ENCODE peak calls at places on chromosomes 6 and 20, in eight cellular contexts. J is heart right ventricle; O is CD4-positive, alpha-beta T cell; G is IMR-90; C is A549; V is cardiac fibroblast; I is fibroblast of lung; X is endothelial cell. B is an unnamed sample.

GRCh38 chr6:57342148-57342669 is 24.8 kb downstream of the PRIM2 start:
- DNase-seq in O (no peak), X (no peak), J (no peak), C (no peak), V (no peak), I (no peak), G (no peak), B (no peak)

GRCh38 chr6:144262470-144263369 is 22.4 kb upstream of the UTRN start:
- DNase-seq in O (peak), V (no peak), G (no peak), C (peak), I (no peak), X (no peak), J (no peak), B (no peak)

GRCh38 chr6:75493400-75494064 is at the start of gene FILIP1:
- DNase-seq in V (peak), J (peak), O (no peak), G (peak), I (peak), C (peak), X (peak), B (no peak)

GRCh38 chr20:6566821-6567220 is 200.7 kb upstream of the BMP2 start:
- DNase-seq in V (peak), J (no peak), X (no peak), C (no peak), I (peak), O (no peak), G (peak), B (no peak)

GRCh38 chr6:139879823-139880356 is 505.4 kb upstream of the CITED2 start:
- DNase-seq in G (no peak), O (no peak), V (no peak), I (no peak), J (no peak), X (no peak), C (no peak), B (no peak)

GRCh38 chr20:53654932-53655674 is 61.5 kb upstream of the ZNF217 start:
- DNase-seq in V (no peak), G (no peak), C (peak), I (no peak), O (no peak), J (no peak), X (no peak), B (no peak)

GRCh38 chr6:46170357-46171289 is at the start of gene ENPP5:
- DNase-seq in X (peak), V (no peak), J (peak), C (no peak), G (no peak), O (peak), I (peak), B (peak)

GRCh38 chr20:50824137-50824536 is 29.3 kb downstream of the BCAS4 start:
- DNase-seq in J (no peak), I (peak), C (peak), G (peak), O (no peak), X (no peak), V (peak), B (no peak)

GRCh38 chr20:5143856-5144255 is 17.0 kb downstream of the CDS2 start:
- DNase-seq in X (no peak), C (no peak), J (no peak), I (no peak), G (no peak), V (no peak), O (no peak), B (no peak)

GRCh38 chr6:169529931-169530761 is 171.7 kb downstream of the WDR27 start:
- DNase-seq in X (no peak), V (peak), J (no peak), I (peak), O (no peak), G (peak), C (peak), B (no peak)

GRCh38 chr20:36070451-36070850 is 84.1 kb upstream of the EPB41L1 start:
- DNase-seq in V (no peak), C (no peak), X (peak), J (no peak), I (no peak), G (no peak), O (no peak), B (no peak)

GRCh38 chr6:110415297-110415916 is at the start of gene DDO:
- DNase-seq in O (no peak), G (peak), C (no peak), J (peak), I (peak), X (no peak), V (peak), B (no peak)

GRCh38 chr6:100806280-100806679 is 74.8 kb downstream of the ASCC3 start:
- DNase-seq in I (peak), X (no peak), C (no peak), V (no peak), G (no peak), J (no peak), O (no peak), B (no peak)

GRCh38 chr6:168782211-168782729 is 341.3 kb downstream of the SMOC2 start:
- DNase-seq in G (no peak), J (no peak), I (no peak), C (no peak), X (no peak), V (no peak), O (no peak), B (no peak)

GRCh38 chr20:24331939-24332338 is 137.5 kb upstream of the SYNDIG1 start:
- DNase-seq in C (no peak), V (no peak), J (no peak), X (no peak), O (no peak), I (no peak), G (no peak), B (no peak)

GRCh38 chr6:71289039-71289801 is 609 bp downstream of the OGFRL1 start:
- DNase-seq in O (no peak), X (peak), V (peak), G (no peak), I (no peak), C (peak), J (no peak), B (no peak)

GRCh38 chr20:51138576-51138975 is 115.7 kb upstream of the KCNG1 start:
- DNase-seq in I (no peak), G (no peak), J (no peak), X (no peak), C (no peak), V (no peak), O (no peak), B (no peak)

GRCh38 chr20:43844778-43845614 is 69.7 kb upstream of the TOX2 start:
- DNase-seq in X (no peak), O (no peak), V (peak), C (peak), I (peak), G (peak), J (no peak), B (no peak)

GRCh38 chr6:28600188-28600587 is 74.5 kb downstream of the GPX5 start:
- DNase-seq in O (no peak), G (no peak), I (no peak), X (no peak), C (no peak), J (no peak), V (no peak), B (no peak)

GRCh38 chr6:115896538-115897129 is 164.1 kb downstream of the FRK start:
- DNase-seq in V (peak), O (no peak), I (peak), X (peak), C (peak), G (peak), J (no peak), B (no peak)

GRCh38 chr6:31513456-31514165 is 15.2 kb upstream of the MCCD1 start:
- DNase-seq in J (no peak), C (no peak), V (peak), O (no peak), I (no peak), G (no peak), X (no peak), B (no peak)

GRCh38 chr6:123811378-123811777 is 7.7 kb downstream of the NKAIN2 start:
- DNase-seq in X (no peak), O (no peak), C (no peak), I (no peak), G (no peak), V (no peak), J (no peak), B (no peak)

GRCh38 chr6:24738732-24739131 is 19.8 kb upstream of the C6orf62 start:
- DNase-seq in G (no peak), J (no peak), C (no peak), X (no peak), V (no peak), O (no peak), I (no peak), B (no peak)

GRCh38 chr6:169795196-169795595 is 43.8 kb downstream of the ERMARD start:
- DNase-seq in C (no peak), G (no peak), O (no peak), X (no peak), I (no peak), J (no peak), V (no peak), B (peak)

GRCh38 chr20:62550087-62550565 is 74.3 kb upstream of the GATA5 start:
- DNase-seq in J (peak), O (no peak), V (no peak), G (no peak), C (peak), X (no peak), I (no peak), B (no peak)

GRCh38 chr6:144835322-144835721 is 550.2 kb downstream of the UTRN start:
- DNase-seq in I (no peak), G (no peak), C (no peak), O (no peak), X (no peak), J (no peak), V (no peak), B (no peak)

GRCh38 chr6:147262943-147263342 is 58.7 kb downstream of the STXBP5 start:
- DNase-seq in V (no peak), I (no peak), O (no peak), G (no peak), J (no peak), X (no peak), C (no peak), B (no peak)

GRCh38 chr20:21509597-21510331 is 4.1 kb downstream of the NKX2-2 start:
- DNase-seq in V (peak), J (no peak), C (peak), O (no peak), I (peak), G (peak), X (no peak), B (no peak)
- TF ChIP-seq CTCF in V (peak), J (no peak), C (no peak), O (no peak), I (peak), G (peak), X (no peak), B (peak)

DNA sequence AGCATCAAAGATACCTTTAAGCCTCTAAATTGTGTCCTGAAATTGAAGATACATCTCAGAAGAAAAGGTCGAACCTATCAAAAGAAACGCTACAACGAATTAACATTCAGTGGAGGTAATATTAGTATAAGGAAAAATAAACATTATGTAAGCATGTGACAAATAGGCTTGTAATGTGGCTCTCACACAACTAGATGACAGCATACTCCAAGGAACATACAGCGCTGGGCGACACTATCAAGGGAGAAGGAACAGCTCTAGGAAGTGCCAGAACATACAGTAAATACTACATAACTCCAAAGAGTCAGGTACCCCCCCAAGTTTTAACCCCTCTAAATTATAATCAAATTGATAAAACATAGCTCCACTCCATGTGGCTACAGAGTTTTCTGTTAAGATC is 103.5 kb downstream of the LAMP5 start:
- DNase-seq in J (no peak), X (peak), C (peak), I (peak), V (peak), O (no peak), G (peak), B (no peak)
- TF ChIP-seq CTCF in J (peak), X (no peak), C (peak), I (peak), V (peak), O (no peak), G (peak), B (peak)

GRCh38 chr20:34875657-34876160 is 703 bp upstream of the ACSS2 start:
- DNase-seq in I (no peak), G (no peak), C (no peak), J (no peak), O (no peak), X (no peak), V (no peak), B (no peak)

GRCh38 chr20:34872604-34873224 is at the start of gene GGT7:
- DNase-seq in I (peak), X (peak), V (peak), O (peak), J (peak), C (peak), G (peak), B (peak)

GRCh38 chr20:34874094-34874654 is 1.5 kb upstream of the GGT7 start:
- DNase-seq in O (peak), X (peak), C (peak), V (peak), J (peak), G (peak), I (peak), B (no peak)

GRCh38 chr20:34871966-34872603 is 571 bp downstream of the GGT7 start:
- DNase-seq in O (no peak), J (no peak), C (no peak), V (peak), X (no peak), G (no peak), I (no peak), B (no peak)

GRCh38 chr20:34873583-34874093 is 982 bp upstream of the GGT7 start:
- DNase-seq in J (no peak), G (no peak), V (no peak), X (no peak), O (no peak), I (no peak), C (no peak), B (peak)
- TF ChIP-seq CTCF in J (no peak), G (no peak), V (no peak), X (no peak), O (no peak), I (no peak), C (no peak), B (no peak)

DNA sequence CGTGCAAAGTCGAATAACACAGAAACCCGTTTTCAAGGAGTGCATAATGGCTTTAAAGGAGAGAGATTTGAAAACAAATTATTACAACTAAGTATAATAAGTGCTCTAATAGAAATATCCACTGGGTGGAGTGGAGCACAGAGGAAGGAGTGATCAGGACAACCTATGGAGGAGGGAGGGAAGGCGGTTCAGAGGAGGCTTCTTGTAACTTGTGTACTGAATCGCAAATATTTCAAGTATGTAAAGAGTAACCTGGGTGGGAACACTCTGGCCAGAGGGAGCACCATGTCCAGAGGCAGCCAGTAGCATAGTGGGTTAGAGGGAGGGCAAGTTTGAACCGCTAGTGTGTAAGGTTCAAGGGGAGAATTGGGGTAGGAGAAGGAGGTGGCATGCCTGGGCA is 21.6 kb upstream of the TNFAIP3 start:
- DNase-seq in V (peak), I (peak), C (no peak), O (no peak), X (no peak), G (peak), J (no peak), B (no peak)
- TF ChIP-seq CTCF in V (peak), I (no peak), C (no peak), O (no peak), X (no peak), G (peak), J (no peak), B (no peak)

GRCh38 chr6:167485186-167485978 is 160.5 kb downstream of the TTLL2 start:
- DNase-seq in V (peak), O (no peak), J (peak), G (no peak), C (peak), I (peak), X (peak), B (no peak)
- TF ChIP-seq CTCF in V (peak), O (no peak), J (peak), G (no peak), C (peak), I (no peak), X (peak), B (peak)

DNA sequence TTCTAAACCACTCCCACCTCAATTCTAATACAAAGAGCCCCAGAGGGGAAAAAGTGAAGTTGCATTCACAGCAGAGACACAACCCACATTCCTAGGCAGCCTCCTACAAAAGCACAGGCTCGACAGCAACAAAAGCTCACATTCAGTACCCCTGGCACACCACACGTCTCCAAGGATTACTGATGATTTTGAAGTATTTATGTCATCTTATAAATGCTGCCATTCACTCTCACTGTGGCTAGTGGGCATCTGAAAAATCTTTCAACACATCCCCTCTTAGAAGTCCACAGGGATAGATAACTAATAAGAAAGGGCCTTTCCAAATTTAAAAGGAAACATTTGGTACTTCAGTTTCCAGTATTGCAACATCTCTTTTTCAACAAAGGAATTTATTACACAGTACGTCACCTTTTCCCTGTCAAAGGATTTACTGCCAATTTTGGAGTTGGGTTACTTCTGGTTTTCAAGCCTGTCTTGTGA is 146.7 kb downstream of the TASP1 start:
- DNase-seq in X (peak), V (peak), G (peak), O (no peak), I (peak), C (peak), J (no peak), B (no peak)
- TF ChIP-seq CTCF in X (no peak), V (peak), G (no peak), O (no peak), I (peak), C (no peak), J (no peak), B (peak)